ENCODE peak calls at places on chromosomes 2 and 18, in seven cellular contexts. V, K, P, J, I, B and H are unnamed samples.
A peak's percentile ranks its signal among the peaks of the same experiment; 100 is the strongest.

GRCh38 chr2:175003875-175004729 is 1.1 kb downstream of the CHN1 start:
- DNase-seq in P (peak; percentile 14), B (no peak), K (no peak), I (no peak), J (no peak), V (peak; percentile 74), H (no peak)

GRCh38 chr18:62437520-62438329 is 85.1 kb upstream of the ZCCHC2 start:
- DNase-seq in V (no peak), I (peak; percentile 44), J (peak; percentile 34), K (peak; percentile 64), B (no peak), P (peak; percentile 29), H (no peak)

GRCh38 chr2:5668682-5669267 is 23.4 kb upstream of the SOX11 start:
- DNase-seq in K (no peak), P (no peak), J (no peak), V (no peak), I (no peak), B (no peak), H (no peak)

GRCh38 chr2:192307530-192307929 is 112.8 kb upstream of the TMEFF2 start:
- DNase-seq in P (no peak), V (no peak), I (no peak), B (no peak), J (no peak), K (no peak), H (no peak)

GRCh38 chr2:196200557-196200956 is 29.2 kb upstream of the STK17B start:
- DNase-seq in I (no peak), P (no peak), J (no peak), B (no peak), V (no peak), K (no peak), H (peak; percentile 78)

GRCh38 chr2:186913870-186914269 is 64.9 kb upstream of the ZSWIM2 start:
- DNase-seq in P (no peak), J (no peak), K (no peak), B (no peak), V (no peak), I (no peak), H (peak; percentile 24)

GRCh38 chr2:202113571-202114142 is 40.6 kb downstream of the KIAA2012 start:
- DNase-seq in K (no peak), P (no peak), V (no peak), I (no peak), J (no peak), B (peak; percentile 50), H (no peak)

GRCh38 chr2:224405412-224405811 is 3.5 kb upstream of the FAM124B start:
- DNase-seq in K (no peak), B (no peak), P (no peak), J (no peak), I (no peak), V (no peak), H (peak; percentile 39)

GRCh38 chr18:34608064-34608463 is 102.0 kb upstream of the DTNA start:
- DNase-seq in V (no peak), B (no peak), K (no peak), J (no peak), P (no peak), I (no peak), H (no peak)

GRCh38 chr2:177247693-177248262 is 16.7 kb downstream of the NFE2L2 start:
- DNase-seq in K (no peak), I (no peak), P (no peak), V (no peak), B (no peak), J (no peak), H (no peak)
- H3K4me3 ChIP-seq in K (no peak overlapping the region), I (no peak overlapping the region), P (no peak overlapping the region), V (no peak overlapping the region), B (no peak overlapping the region), J (no peak overlapping the region), H (no peak overlapping the region)

DNA sequence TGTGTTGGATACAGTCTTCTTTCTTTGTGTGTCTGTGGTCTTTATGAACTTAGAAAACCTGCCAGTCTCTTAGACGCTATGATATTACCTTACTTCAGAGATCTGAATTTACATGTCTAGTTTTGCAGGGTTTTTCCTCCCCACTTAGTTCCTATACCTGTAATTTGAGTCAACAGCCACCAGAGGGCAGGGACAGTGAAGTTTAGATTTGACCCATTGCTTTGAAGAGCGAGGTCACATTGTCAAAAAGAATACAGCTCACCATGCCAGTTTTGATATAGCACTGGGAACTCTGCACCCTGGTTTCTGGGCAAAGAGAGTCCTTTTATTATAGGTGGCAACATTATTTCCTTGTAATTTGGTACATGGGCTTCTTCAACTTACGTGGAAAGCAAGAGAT is 102.3 kb downstream of the MAPK4 start:
- DNase-seq in B (no peak), J (no peak), I (no peak), P (no peak), V (peak; percentile 47), K (no peak), H (peak; percentile 19)
- TF ChIP-seq CTCF in B (peak; percentile 52), J (peak; percentile 49), I (peak; percentile 25), P (peak; percentile 44), V (peak; percentile 67), K (no peak), H (peak; percentile 60)

GRCh38 chr2:85757860-85758259 is 4.1 kb downstream of the ATOH8 start:
- DNase-seq in P (no peak), I (no peak), V (no peak), J (no peak), K (no peak), B (no peak), H (no peak)
- H3K4me3 ChIP-seq in P (no peak overlapping the region), I (no peak overlapping the region), V (no peak overlapping the region), J (peak overlapping the region; percentile 98), K (peak overlapping the region; percentile 92), B (no peak overlapping the region), H (no peak overlapping the region)

GRCh38 chr2:219434718-219435525 is at the start of gene SPEG:
- DNase-seq in P (no peak), I (peak; percentile 64), J (no peak), V (peak; percentile 59), K (no peak), B (no peak), H (no peak)

GRCh38 chr2:219435701-219436100 is 1.1 kb downstream of the SPEG start:
- DNase-seq in V (no peak), B (no peak), P (no peak), I (peak; percentile 31), J (no peak), K (no peak), H (no peak)

GRCh38 chr2:219436491-219436890 is 1.8 kb downstream of the SPEG start:
- DNase-seq in J (no peak), B (no peak), I (peak; percentile 13), K (no peak), P (no peak), V (no peak), H (no peak)

GRCh38 chr2:219434468-219434717 is 250 bp upstream of the SPEG start:
- DNase-seq in I (no peak), B (no peak), V (no peak), P (no peak), K (no peak), J (no peak), H (no peak)

DNA sequence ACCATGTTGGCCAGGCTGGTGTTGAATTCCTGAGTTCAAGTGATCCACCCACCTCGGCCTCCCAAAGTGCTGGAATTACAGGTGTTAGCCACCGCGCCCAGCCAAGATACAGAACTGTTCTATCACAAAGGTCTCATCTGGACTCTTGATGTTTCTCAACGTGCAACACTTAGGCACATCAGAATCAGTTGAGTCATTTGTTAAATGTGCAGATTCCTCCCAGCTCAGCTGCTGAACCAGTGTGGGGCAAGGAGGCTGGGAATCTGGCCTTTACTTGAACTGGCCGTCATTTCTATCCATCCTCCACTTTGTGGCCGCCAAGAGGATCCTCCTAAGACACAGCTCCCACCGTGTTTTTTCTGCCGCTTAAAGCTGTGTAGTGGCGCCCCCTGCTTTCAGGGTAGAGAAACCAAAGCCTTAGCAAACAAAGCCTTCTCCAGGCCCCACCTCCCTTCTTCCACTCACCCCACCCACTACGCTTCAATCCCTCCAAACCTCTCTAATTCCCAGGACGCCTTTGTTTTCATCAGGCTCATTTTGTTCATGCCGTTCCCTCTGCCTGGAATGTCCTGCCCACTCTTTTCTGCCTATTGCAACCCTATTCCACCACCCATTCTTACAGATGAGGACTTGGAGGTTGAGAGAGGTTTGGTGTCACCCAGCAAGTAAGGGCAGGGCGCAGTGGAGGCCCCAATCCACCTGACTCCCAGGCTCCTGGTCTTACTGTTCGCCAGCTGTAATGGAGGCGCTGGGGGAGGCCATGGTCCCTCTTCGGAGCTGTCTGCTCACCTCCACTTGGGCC is 776 bp upstream of the SPEG start:
- DNase-seq in V (peak; percentile 83), J (no peak), K (no peak), B (peak; percentile 59), P (peak; percentile 77), I (peak; percentile 56), H (no peak)
- TF ChIP-seq CTCF in V (peak; percentile 61), J (peak; percentile 46), K (peak; percentile 50), B (peak; percentile 58), P (peak; percentile 52), I (peak; percentile 44), H (peak; percentile 43)